ENCODE peak calls at places on chromosomes 1 and 21, in five cellular contexts. L is GM23338, Y is fibroblast of lung, E is neural progenitor cell, F is PC-9. H is an unnamed sample.

GRCh38 chr1:36807262-36807661 is 227.1 kb downstream of the GRIK3 start:
- DNase-seq in E (no peak), L (no peak), F (no peak), Y (no peak), H (no peak)

GRCh38 chr1:67948155-67949075 is 102.0 kb downstream of the DIRAS3 start:
- DNase-seq in L (no peak), Y (peak), F (no peak), E (no peak), H (peak)

GRCh38 chr1:100265562-100265930 is 470 bp upstream of the RTCA start:
- DNase-seq in L (peak), E (no peak), F (peak), Y (no peak), H (peak)

GRCh38 chr21:38303300-38303699 is 46.5 kb downstream of the KCNJ15 start:
- DNase-seq in Y (peak), F (no peak), E (no peak), L (no peak), H (peak)

GRCh38 chr1:66282343-66282852 is 251.6 kb upstream of the SGIP1 start:
- DNase-seq in E (no peak), F (no peak), Y (peak), L (no peak), H (peak)

GRCh38 chr1:99247199-99247598 is 17.1 kb upstream of the PLPPR4 start:
- DNase-seq in E (no peak), L (no peak), F (no peak), Y (no peak), H (no peak)

GRCh38 chr1:240464099-240464498 is 147.9 kb downstream of the GREM2 start:
- DNase-seq in F (no peak), E (no peak), Y (no peak), L (no peak), H (peak)

GRCh38 chr1:24236170-24237045 is 49.3 kb upstream of the IFNLR1 start:
- DNase-seq in E (no peak), Y (peak), L (peak), F (peak), H (peak)

GRCh38 chr1:199020904-199021303 is 382.1 kb downstream of the PTPRC start:
- DNase-seq in Y (no peak), E (no peak), F (no peak), L (no peak), H (no peak)

GRCh38 chr1:23372481-23372880 is 2.8 kb upstream of the ZNF436 start:
- DNase-seq in Y (no peak), E (no peak), F (no peak), L (no peak), H (no peak)

GRCh38 chr1:22114083-22115012 is 28.5 kb downstream of the WNT4 start:
- DNase-seq in F (no peak), E (peak), L (no peak), Y (peak), H (peak)

GRCh38 chr1:198667186-198667585 is 28.3 kb downstream of the PTPRC start:
- DNase-seq in Y (no peak), E (no peak), F (no peak), L (no peak), H (peak)

GRCh38 chr1:159207774-159208459 is 3.2 kb downstream of the ACKR1 start:
- DNase-seq in F (no peak), Y (no peak), L (peak), E (peak), H (no peak)

GRCh38 chr1:205013683-205014367 is 29.2 kb upstream of the CNTN2 start:
- DNase-seq in F (no peak), E (peak), Y (no peak), L (peak), H (peak)

GRCh38 chr21:35616090-35616489 is 444.2 kb downstream of the SETD4 start:
- DNase-seq in F (peak), L (no peak), Y (peak), E (no peak), H (peak)

GRCh38 chr1:47659141-47659540 is 221.3 kb downstream of the FOXD2 start:
- DNase-seq in F (no peak), Y (no peak), E (peak), L (no peak), H (no peak)

GRCh38 chr1:35988237-35988636 is 57.3 kb downstream of the AGO3 start:
- DNase-seq in L (no peak), Y (no peak), E (no peak), F (no peak), H (no peak)

GRCh38 chr1:180440335-180440734 is 62.0 kb downstream of the ACBD6 start:
- DNase-seq in E (no peak), L (no peak), Y (no peak), F (no peak), H (no peak)

GRCh38 chr1:78426398-78426797 is 64.4 kb upstream of the PTGFR start:
- DNase-seq in L (no peak), F (no peak), Y (no peak), E (no peak), H (peak)

GRCh38 chr1:227378876-227379554 is 60.7 kb upstream of the CDC42BPA start:
- DNase-seq in L (no peak), E (no peak), Y (no peak), F (no peak), H (peak)

GRCh38 chr1:76635784-76636183 is 231.5 kb upstream of the ST6GALNAC5 start:
- DNase-seq in E (no peak), L (no peak), Y (peak), F (no peak), H (peak)

GRCh38 chr1:58905126-58905490 is 121.3 kb upstream of the JUN start:
- DNase-seq in Y (no peak), F (no peak), E (no peak), L (no peak), H (no peak)

GRCh38 chr1:27353166-27353565 is 11.3 kb downstream of the SYTL1 start:
- DNase-seq in E (no peak), L (no peak), Y (no peak), F (no peak), H (no peak)

GRCh38 chr1:37858931-37859506 is 373 bp downstream of the MTF1 start:
- DNase-seq in F (no peak), E (no peak), L (no peak), Y (peak), H (peak)

GRCh38 chr1:169487561-169487960 is 1.8 kb upstream of the SLC19A2 start:
- DNase-seq in L (no peak), F (no peak), E (no peak), Y (no peak), H (no peak)

GRCh38 chr1:172885411-172885810 is 165.3 kb downstream of the TNFSF18 start:
- DNase-seq in F (peak), E (no peak), Y (peak), L (no peak), H (peak)

GRCh38 chr21:36602735-36603134 is 96.2 kb upstream of the SIM2 start:
- DNase-seq in F (no peak), E (no peak), Y (no peak), L (no peak), H (no peak)

GRCh38 chr1:210236386-210236839 is 3.8 kb downstream of the SERTAD4 start:
- DNase-seq in F (no peak), L (no peak), Y (peak), E (no peak), H (no peak)

GRCh38 chr21:16318651-16319300 is 589.0 kb downstream of the USP25 start:
- DNase-seq in L (no peak), Y (no peak), F (no peak), E (no peak), H (no peak)

GRCh38 chr1:77405186-77405585 is 123.4 kb downstream of the AK5 start:
- DNase-seq in Y (no peak), E (no peak), L (no peak), F (no peak), H (no peak)

GRCh38 chr1:161039546-161039945 is 782 bp upstream of the TSTD1 start:
- DNase-seq in F (no peak), L (no peak), E (no peak), Y (no peak), H (no peak)

GRCh38 chr21:43734131-43734634 is 15.3 kb downstream of the PDXK start:
- DNase-seq in Y (no peak), L (no peak), F (no peak), E (no peak), H (no peak)

GRCh38 chr21:29144736-29145353 is 14.4 kb downstream of the MAP3K7CL start:
- DNase-seq in Y (no peak), E (no peak), L (no peak), F (no peak), H (peak)

GRCh38 chr1:63049135-63049534 is 265.2 kb downstream of the ATG4C start:
- DNase-seq in Y (no peak), F (no peak), L (no peak), E (no peak), H (no peak)

GRCh38 chr1:205709059-205709398 is 28.7 kb upstream of the SLC45A3 start:
- DNase-seq in L (no peak), F (no peak), Y (peak), E (no peak), H (peak)

GRCh38 chr1:243601720-243602119 is 248.3 kb downstream of the AKT3 start:
- DNase-seq in F (no peak), L (no peak), Y (peak), E (no peak), H (no peak)

DNA sequence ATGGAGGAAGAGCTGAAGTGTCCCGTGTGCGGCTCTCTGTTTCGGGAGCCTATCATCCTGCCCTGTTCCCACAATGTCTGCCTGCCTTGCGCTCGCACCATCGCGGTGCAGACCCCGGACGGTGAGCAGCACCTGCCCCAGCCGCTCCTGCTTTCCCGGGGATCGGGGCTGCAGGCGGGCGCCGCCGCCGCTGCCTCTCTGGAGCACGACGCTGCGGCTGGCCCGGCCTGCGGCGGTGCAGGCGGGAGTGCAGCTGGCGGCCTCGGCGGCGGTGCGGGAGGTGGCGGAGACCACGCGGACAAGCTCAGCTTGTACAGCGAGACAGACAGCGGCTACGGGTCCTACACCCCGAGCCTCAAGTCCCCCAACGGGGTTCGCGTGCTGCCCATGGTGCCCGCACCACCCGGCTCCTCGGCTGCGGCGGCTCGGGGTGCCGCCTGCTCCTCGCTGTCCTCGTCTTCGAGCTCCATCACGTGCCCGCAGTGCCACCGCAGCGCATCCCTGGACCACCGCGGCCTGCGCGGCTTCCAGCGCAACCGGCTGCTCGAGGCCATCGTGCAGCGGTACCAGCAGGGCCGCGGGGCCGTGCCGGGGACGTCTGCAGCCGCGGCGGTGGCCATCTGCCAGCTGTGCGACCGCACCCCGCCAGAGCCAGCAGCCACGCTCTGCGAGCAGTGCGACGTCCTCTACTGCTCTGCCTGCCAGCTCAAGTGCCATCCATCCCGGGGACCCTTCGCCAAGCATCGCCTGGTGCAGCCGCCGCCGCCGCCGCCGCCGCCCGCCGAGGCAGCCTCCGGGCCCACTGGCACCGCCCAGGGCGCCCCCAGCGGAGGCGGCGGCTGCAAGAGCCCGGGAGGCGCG is 1.3 kb downstream of the TRIM67 start:
- DNase-seq in F (no peak), Y (no peak), L (peak), E (peak), H (peak)
- TF ChIP-seq EZH2 in F (no peak), Y (peak), L (no peak), E (peak), H (peak)

GRCh38 chr1:33429846-33430750 is 797 bp downstream of the PHC2 start:
- DNase-seq in E (peak), L (peak), Y (no peak), F (no peak), H (peak)
- TF ChIP-seq EZH2 in E (peak), L (peak), Y (no peak), F (no peak), H (no peak)

GRCh38 chr1:40316595-40317393 is at the start of gene COL9A2:
- DNase-seq in L (peak), Y (no peak), F (no peak), E (peak), H (peak)
- TF ChIP-seq EZH2 in L (peak), Y (peak), F (no peak), E (peak), H (no peak)

GRCh38 chr1:11761988-11762406 is at the start of gene C1orf167:
- DNase-seq in F (no peak), L (peak), Y (no peak), E (peak), H (no peak)
- TF ChIP-seq EZH2 in F (no peak), L (no peak), Y (no peak), E (no peak), H (no peak)

GRCh38 chr1:118986291-118986838 is 1.8 kb downstream of the TBX15 start:
- DNase-seq in E (peak), L (peak), F (no peak), Y (no peak), H (peak)
- TF ChIP-seq EZH2 in E (no peak), L (no peak), F (no peak), Y (peak), H (no peak)

DNA sequence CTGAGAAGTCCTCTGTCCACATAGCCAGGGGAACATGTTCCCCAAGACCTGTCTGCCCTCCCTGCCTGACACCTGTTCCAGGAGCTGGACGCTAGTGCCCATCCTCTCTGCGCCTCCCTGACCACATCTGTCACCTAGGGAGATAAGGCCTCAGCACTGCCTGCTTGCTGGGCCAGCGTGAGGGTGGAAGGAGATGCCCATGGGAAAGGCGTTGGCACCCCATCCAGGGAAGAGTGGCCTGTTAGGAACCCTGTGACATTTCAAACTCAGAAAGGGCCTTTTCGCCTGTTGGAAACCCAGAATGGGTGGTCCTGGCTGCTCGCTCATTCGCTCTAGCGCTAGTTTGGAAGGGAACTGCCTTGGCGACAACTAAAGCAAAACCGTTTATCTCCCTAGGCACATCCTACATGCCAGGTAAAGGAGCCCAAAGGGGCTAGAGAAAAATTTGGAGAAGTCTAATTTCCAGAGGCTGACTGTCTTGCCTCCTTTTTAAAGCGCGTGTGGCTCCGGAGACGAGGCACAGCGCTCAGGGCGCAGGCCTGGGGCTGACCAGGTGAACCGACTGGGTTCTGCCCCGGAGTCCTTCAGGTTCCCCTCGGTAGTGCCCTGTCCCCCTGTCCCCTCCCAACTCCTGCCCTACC is 410 bp downstream of the ACTA1 start:
- DNase-seq in L (no peak), Y (no peak), E (no peak), F (no peak), H (no peak)
- TF ChIP-seq EZH2 in L (peak), Y (peak), E (no peak), F (no peak), H (peak)

GRCh38 chr1:39788758-39789570 is at the start of gene BMP8B:
- DNase-seq in E (peak), Y (no peak), F (peak), L (peak), H (peak)

GRCh38 chr1:39788426-39788757 is 273 bp downstream of the BMP8B start:
- DNase-seq in E (no peak), L (peak), F (no peak), Y (no peak), H (no peak)

GRCh38 chr1:39789571-39790110 is 976 bp upstream of the BMP8B start:
- DNase-seq in E (no peak), Y (no peak), F (no peak), L (no peak), H (no peak)

GRCh38 chr1:39791838-39792237 is 3.2 kb upstream of the BMP8B start:
- DNase-seq in E (no peak), Y (no peak), F (no peak), L (no peak), H (no peak)

GRCh38 chr1:39787468-39787867 is 1.2 kb downstream of the BMP8B start:
- DNase-seq in F (no peak), L (no peak), Y (no peak), E (no peak), H (no peak)
- TF ChIP-seq EZH2 in F (no peak), L (no peak), Y (no peak), E (peak), H (peak)

GRCh38 chr1:224989615-224990014 is 60.1 kb downstream of the DNAH14 start:
- DNase-seq in E (no peak), Y (no peak), L (no peak), F (no peak), H (no peak)

GRCh38 chr1:224988042-224988441 is 58.6 kb downstream of the DNAH14 start:
- DNase-seq in L (no peak), Y (no peak), E (no peak), F (no peak), H (no peak)
- TF ChIP-seq EZH2 in L (no peak), Y (no peak), E (no peak), F (no peak), H (no peak)